ENCODE peak calls at places on chromosomes 6 and 20, in seven cellular contexts. I, T, G, N, Y, M and S are unnamed samples.

GRCh38 chr20:7728373-7728772 is 211.9 kb downstream of the HAO1 start:
- DNase-seq in I (no peak), T (no peak), G (no peak), N (peak), Y (no peak), M (no peak), S (no peak)

GRCh38 chr6:163837681-163838431 is 423.3 kb downstream of the QKI start:
- DNase-seq in I (no peak), T (no peak), G (no peak), N (peak), Y (peak), M (no peak), S (no peak)

GRCh38 chr6:150140236-150140969 is 2.4 kb upstream of the PPP1R14C start:
- DNase-seq in I (no peak), T (no peak), G (no peak), N (no peak), Y (no peak), M (no peak), S (no peak)

GRCh38 chr6:52981215-52981910 is 13.7 kb downstream of the GSTA4 start:
- DNase-seq in I (no peak), T (no peak), G (no peak), N (no peak), Y (no peak), M (no peak), S (no peak)

GRCh38 chr6:52900536-52900935 is 9.0 kb downstream of the GSTA3 start:
- DNase-seq in I (no peak), T (no peak), G (no peak), N (no peak), Y (no peak), M (no peak), S (no peak)

GRCh38 chr20:38859070-38859690 is 53.7 kb downstream of the PPP1R16B start:
- DNase-seq in I (no peak), T (no peak), G (no peak), N (no peak), Y (no peak), M (no peak), S (peak)

GRCh38 chr20:49282584-49283171 is 4.8 kb upstream of the ZNFX1 start:
- DNase-seq in I (no peak), T (no peak), G (no peak), N (no peak), Y (peak), M (no peak), S (no peak)

GRCh38 chr6:51959744-51960383 is 127.5 kb downstream of the PKHD1 start:
- DNase-seq in I (peak), T (peak), G (peak), N (peak), Y (peak), M (peak), S (no peak)

GRCh38 chr6:70398783-70399730 is 14.3 kb upstream of the FAM135A start:
- DNase-seq in I (no peak), T (no peak), G (peak), N (peak), Y (no peak), M (no peak), S (no peak)

GRCh38 chr6:156538875-156539660 is 238.1 kb upstream of the ARID1B start:
- DNase-seq in I (no peak), T (no peak), G (no peak), N (no peak), Y (peak), M (no peak), S (no peak)

GRCh38 chr20:16749573-16749972 is 1.4 kb downstream of the OTOR start:
- DNase-seq in I (no peak), T (no peak), G (no peak), N (no peak), Y (peak), M (no peak), S (no peak)

GRCh38 chr6:17863971-17864754 is 123.3 kb downstream of the KIF13A start:
- DNase-seq in I (no peak), T (no peak), G (peak), N (peak), Y (no peak), M (no peak), S (no peak)

GRCh38 chr6:125871365-125871764 is 80.6 kb downstream of the NCOA7 start:
- DNase-seq in I (no peak), T (no peak), G (no peak), N (no peak), Y (no peak), M (no peak), S (no peak)

GRCh38 chr6:14876778-14877613 is 368.9 kb upstream of the JARID2 start:
- DNase-seq in I (no peak), T (peak), G (no peak), N (peak), Y (no peak), M (no peak), S (no peak)

GRCh38 chr20:34632870-34633452 is 43.9 kb downstream of the PIGU start:
- DNase-seq in I (no peak), T (no peak), G (no peak), N (no peak), Y (peak), M (no peak), S (no peak)

GRCh38 chr6:36504982-36505381 is 42.3 kb downstream of the STK38 start:
- DNase-seq in I (no peak), T (no peak), G (no peak), N (peak), Y (no peak), M (no peak), S (no peak)

GRCh38 chr6:140071115-140071514 is 696.7 kb upstream of the CITED2 start:
- DNase-seq in I (no peak), T (no peak), G (no peak), N (peak), Y (no peak), M (no peak), S (no peak)

GRCh38 chr6:167565884-167566491 is 241.1 kb downstream of the TTLL2 start:
- DNase-seq in I (no peak), T (no peak), G (no peak), N (no peak), Y (peak), M (peak), S (no peak)

GRCh38 chr20:14406495-14406894 is 69.1 kb upstream of the FLRT3 start:
- DNase-seq in I (no peak), T (no peak), G (peak), N (peak), Y (no peak), M (no peak), S (no peak)

GRCh38 chr6:139663996-139664395 is 289.5 kb upstream of the CITED2 start:
- DNase-seq in I (no peak), T (no peak), G (no peak), N (no peak), Y (no peak), M (no peak), S (no peak)

GRCh38 chr6:33664506-33665057 is 43.5 kb downstream of the ITPR3 start:
- DNase-seq in I (no peak), T (no peak), G (no peak), N (no peak), Y (no peak), M (no peak), S (no peak)

GRCh38 chr20:45394221-45395113 is 13.6 kb upstream of the DBNDD2 start:
- DNase-seq in I (no peak), T (no peak), G (no peak), N (no peak), Y (no peak), M (no peak), S (no peak)

GRCh38 chr20:60884277-60884676 is 367.8 kb upstream of the CDH4 start:
- DNase-seq in I (no peak), T (no peak), G (no peak), N (no peak), Y (no peak), M (no peak), S (no peak)

GRCh38 chr6:143647712-143648111 is 30.1 kb upstream of the PHACTR2 start:
- DNase-seq in I (no peak), T (no peak), G (no peak), N (no peak), Y (no peak), M (no peak), S (no peak)
- TF ChIP-seq CTCF in I (no peak), T (no peak), G (no peak), N (no peak), Y (no peak), M (no peak), S (no peak)

DNA sequence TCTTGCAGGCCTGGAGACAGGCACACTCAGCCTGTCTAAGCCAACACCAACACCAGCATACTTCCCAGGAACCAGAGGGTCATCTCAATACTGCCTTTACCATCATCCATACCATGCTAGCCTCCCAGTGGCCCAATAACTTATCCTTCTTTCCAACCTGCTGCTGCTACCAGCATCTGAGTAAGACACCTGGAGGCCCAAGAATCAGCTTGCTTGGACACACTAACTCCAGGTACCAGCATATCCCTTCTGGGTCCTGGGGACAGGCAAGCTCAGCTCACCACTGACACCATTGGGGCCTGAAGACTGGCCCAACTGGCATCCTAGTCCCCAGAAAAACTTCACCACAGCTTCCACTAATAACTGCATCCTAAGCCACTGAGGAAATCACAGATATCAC is 205.3 kb downstream of the CD109 start:
- DNase-seq in I (no peak), T (no peak), G (no peak), N (no peak), Y (no peak), M (no peak), S (no peak)
- H3K4me3 ChIP-seq in I (no peak), T (no peak), G (no peak), N (no peak), Y (no peak), M (no peak), S (no peak)

GRCh38 chr20:37669773-37670236 is 24.0 kb upstream of the CTNNBL1 start:
- DNase-seq in I (no peak), T (no peak), G (no peak), N (no peak), Y (no peak), M (no peak), S (no peak)
- H3K27ac ChIP-seq in I (no peak), T (no peak), G (no peak), N (no peak), Y (no peak), M (no peak), S (no peak)

DNA sequence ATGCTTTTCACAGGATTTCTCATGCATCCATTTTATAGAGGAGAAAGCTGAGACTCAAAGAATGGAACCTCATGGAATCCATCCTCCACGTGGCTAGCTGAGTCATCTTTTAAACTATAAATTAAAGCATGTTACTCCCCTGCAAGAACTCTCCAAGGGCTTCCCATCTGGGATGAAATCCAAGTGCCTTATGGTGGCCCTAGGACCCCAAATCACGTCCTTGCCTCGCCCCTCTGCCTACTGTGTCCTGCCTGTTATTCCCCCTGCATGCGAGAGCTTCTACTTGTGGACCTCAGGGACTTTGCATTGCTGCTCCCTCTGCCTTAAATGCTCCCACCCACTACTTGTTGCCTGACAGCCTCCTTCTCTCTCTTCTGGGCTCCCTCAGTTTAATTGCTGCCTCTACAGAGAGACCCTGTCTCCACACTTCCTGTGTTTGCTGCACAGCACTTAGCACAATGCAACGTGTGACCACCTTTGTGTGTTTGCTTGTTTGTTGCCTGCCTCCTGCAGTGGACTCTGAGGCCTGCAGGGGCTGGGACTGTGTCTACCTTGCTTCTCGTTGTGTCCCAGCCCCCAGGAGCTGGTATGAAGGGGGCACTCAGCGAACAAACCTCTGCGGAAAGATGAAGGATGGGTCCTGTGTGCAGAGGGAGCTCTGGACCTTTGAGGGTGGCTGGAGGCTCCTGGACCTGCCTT is 39.4 kb downstream of the TOX2 start:
- DNase-seq in I (no peak), T (no peak), G (no peak), N (no peak), Y (peak), M (no peak), S (no peak)
- TF ChIP-seq CTCF in I (no peak), T (no peak), G (no peak), N (no peak), Y (peak), M (no peak), S (no peak)